ENCODE peak calls at places on chromosomes 16 and 17, in nine cellular contexts. P, E, W, J, T, M, C, A and O are unnamed samples.

GRCh38 chr17:6641374-6641818 is 536 bp downstream of the TXNDC17 start:
- DNase-seq in P (no peak), E (no peak), W (no peak), J (no peak), T (no peak), M (no peak), C (no peak), A (no peak), O (peak; percentile 17)

GRCh38 chr16:84650062-84650991 is 2.0 kb downstream of the KLHL36 start:
- DNase-seq in P (no peak), E (no peak), W (peak; percentile 27), J (no peak), T (no peak), M (no peak), C (no peak), A (no peak), O (no peak)

GRCh38 chr16:58507195-58507962 is 7.4 kb downstream of the NDRG4 start:
- DNase-seq in P (no peak), E (no peak), W (no peak), J (no peak), T (no peak), M (no peak), C (no peak), A (no peak), O (no peak)

GRCh38 chr16:84104231-84104630 is 12.5 kb downstream of the MBTPS1 start:
- DNase-seq in P (no peak), E (no peak), W (no peak), J (no peak), T (no peak), M (no peak), C (no peak), A (no peak), O (no peak)

GRCh38 chr16:68506331-68507053 is 32.6 kb upstream of the ZFP90 start:
- DNase-seq in P (no peak), E (no peak), W (no peak), J (no peak), T (peak; percentile 51), M (no peak), C (no peak), A (no peak), O (no peak)

GRCh38 chr16:58661199-58661830 is 23.3 kb downstream of the SLC38A7 start:
- DNase-seq in P (no peak), E (peak; percentile 23), W (peak; percentile 79), J (peak; percentile 58), T (peak; percentile 88), M (peak; percentile 52), C (peak; percentile 27), A (no peak), O (no peak)

GRCh38 chr16:81232740-81233367 is 5.6 kb upstream of the BCO1 start:
- DNase-seq in P (no peak), E (no peak), W (no peak), J (no peak), T (no peak), M (no peak), C (no peak), A (no peak), O (no peak)

GRCh38 chr17:77741109-77741508 is 217.4 kb upstream of the TNRC6C start:
- DNase-seq in P (peak; percentile 21), E (no peak), W (no peak), J (no peak), T (no peak), M (no peak), C (no peak), A (no peak), O (peak; percentile 18)

GRCh38 chr17:22268214-22268911 is 576.0 kb downstream of the KCNJ18 start:
- DNase-seq in P (no peak), E (no peak), W (no peak), J (no peak), T (no peak), M (no peak), C (no peak), A (no peak), O (no peak)

GRCh38 chr17:56756536-56756935 is 77.2 kb downstream of the C17orf67 start:
- DNase-seq in P (no peak), E (no peak), W (no peak), J (no peak), T (peak; percentile 81), M (no peak), C (no peak), A (no peak), O (no peak)

GRCh38 chr16:11498683-11499082 is 88.0 kb downstream of the LITAF start:
- DNase-seq in P (no peak), E (no peak), W (no peak), J (no peak), T (no peak), M (no peak), C (no peak), A (no peak), O (no peak)

GRCh38 chr17:81009124-81009523 is 17.5 kb downstream of the CHMP6 start:
- DNase-seq in P (no peak), E (no peak), W (no peak), J (no peak), T (no peak), M (no peak), C (no peak), A (no peak), O (no peak)

GRCh38 chr16:59224426-59224825 is 490.3 kb upstream of the GOT2 start:
- DNase-seq in P (no peak), E (no peak), W (no peak), J (no peak), T (no peak), M (no peak), C (no peak), A (no peak), O (no peak)

GRCh38 chr17:51764387-51764971 is 394.0 kb downstream of the CA10 start:
- DNase-seq in P (peak; percentile 3), E (peak; percentile 38), W (peak; percentile 84), J (peak; percentile 78), T (peak; percentile 65), M (peak; percentile 80), C (no peak), A (no peak), O (peak; percentile 12)

GRCh38 chr17:17151055-17151454 is 55.1 kb downstream of the PLD6 start:
- DNase-seq in P (no peak), E (no peak), W (no peak), J (no peak), T (peak; percentile 88), M (no peak), C (no peak), A (no peak), O (no peak)

GRCh38 chr17:68199837-68200688 is 47.8 kb upstream of the AMZ2 start:
- DNase-seq in P (no peak), E (no peak), W (peak; percentile 21), J (no peak), T (no peak), M (peak; percentile 58), C (no peak), A (no peak), O (no peak)

GRCh38 chr17:78613423-78613822 is 36.2 kb upstream of the DNAH17 start:
- DNase-seq in P (no peak), E (no peak), W (no peak), J (no peak), T (no peak), M (no peak), C (no peak), A (no peak), O (no peak)

GRCh38 chr17:3385869-3386816 is at the start of gene OR3A2:
- DNase-seq in P (peak; percentile 9), E (no peak), W (peak; percentile 1), J (no peak), T (no peak), M (no peak), C (no peak), A (peak; percentile 5), O (peak; percentile 34)

GRCh38 chr17:45826919-45827628 is 17.6 kb upstream of the SPPL2C start:
- DNase-seq in P (no peak), E (no peak), W (no peak), J (no peak), T (no peak), M (no peak), C (no peak), A (no peak), O (no peak)

GRCh38 chr16:68237243-68238028 is 1.5 kb upstream of the ESRP2 start:
- DNase-seq in P (peak; percentile 84), E (peak; percentile 96), W (peak; percentile 99), J (peak; percentile 98), T (peak; percentile 97), M (peak; percentile 98), C (peak; percentile 98), A (peak; percentile 75), O (peak; percentile 82)

GRCh38 chr17:4840893-4841242 is 7.7 kb downstream of the MINK1 start:
- DNase-seq in P (peak; percentile 7), E (no peak), W (no peak), J (no peak), T (no peak), M (no peak), C (no peak), A (no peak), O (no peak)

GRCh38 chr16:68281368-68282063 is 17.2 kb downstream of the SLC7A6 start:
- DNase-seq in P (no peak), E (no peak), W (no peak), J (no peak), T (no peak), M (no peak), C (no peak), A (no peak), O (peak; percentile 52)

GRCh38 chr16:68235105-68235881 is 634 bp downstream of the ESRP2 start:
- DNase-seq in P (peak; percentile 16), E (no peak), W (peak; percentile 55), J (no peak), T (no peak), M (peak; percentile 70), C (no peak), A (no peak), O (peak; percentile 10)

GRCh38 chr16:4115209-4115940 is 867 bp downstream of the ADCY9 start:
- DNase-seq in P (peak; percentile 30), E (no peak), W (peak; percentile 84), J (peak; percentile 61), T (peak; percentile 70), M (peak; percentile 72), C (peak; percentile 67), A (peak; percentile 33), O (peak; percentile 38)

GRCh38 chr17:77330602-77331081 is 189.9 kb downstream of the SEC14L1 start:
- DNase-seq in P (no peak), E (no peak), W (no peak), J (no peak), T (no peak), M (no peak), C (no peak), A (no peak), O (no peak)

GRCh38 chr17:69608808-69609494 is 194.5 kb downstream of the MAP2K6 start:
- DNase-seq in P (no peak), E (no peak), W (no peak), J (no peak), T (peak; percentile 26), M (no peak), C (no peak), A (no peak), O (no peak)

GRCh38 chr16:1458336-1458976 is 14.1 kb upstream of the CCDC154 start:
- DNase-seq in P (no peak), E (no peak), W (no peak), J (no peak), T (no peak), M (no peak), C (no peak), A (no peak), O (no peak)

GRCh38 chr17:3852561-3852960 is 6.5 kb upstream of the NCBP3 start:
- DNase-seq in P (no peak), E (no peak), W (no peak), J (no peak), T (no peak), M (no peak), C (no peak), A (no peak), O (no peak)

GRCh38 chr17:12415031-12415430 is 250.7 kb upstream of the MYOCD start:
- DNase-seq in P (no peak), E (no peak), W (no peak), J (no peak), T (no peak), M (no peak), C (no peak), A (no peak), O (no peak)

GRCh38 chr17:81096741-81097133 is 61.8 kb downstream of the BAIAP2 start:
- DNase-seq in P (no peak), E (no peak), W (no peak), J (no peak), T (no peak), M (no peak), C (no peak), A (no peak), O (no peak)